ENCODE peak calls at places on chromosomes 4 and X, in nine cellular contexts. One of them, this sample, is unnamed.

GRCh38 chrX:52865328-52865980 is 2.4 kb downstream of the XAGE3 start:
- DNase-seq in hepatocyte: no peak
- DNase-seq in fibroblast of pulmonary artery: no peak
- DNase-seq in bronchial epithelial cell: no peak
- DNase-seq in colonic mucosa: no peak
- DNase-seq in neural progenitor cell: no peak
- DNase-seq in A673: no peak
- DNase-seq in upper lobe of right lung: no peak
- DNase-seq in HFF-Myc: no peak
- DNase-seq in this sample: no peak

GRCh38 chrX:8820910-8821527 is 19.8 kb upstream of the FAM9A start:
- DNase-seq in hepatocyte: peak
- DNase-seq in fibroblast of pulmonary artery: peak
- DNase-seq in bronchial epithelial cell: no peak
- DNase-seq in colonic mucosa: no peak
- DNase-seq in neural progenitor cell: peak
- DNase-seq in A673: peak
- DNase-seq in upper lobe of right lung: no peak
- DNase-seq in HFF-Myc: no peak
- DNase-seq in this sample: no peak

GRCh38 chrX:125758819-125759218 is 407.3 kb downstream of the DCAF12L2 start:
- DNase-seq in hepatocyte: no peak
- DNase-seq in fibroblast of pulmonary artery: no peak
- DNase-seq in bronchial epithelial cell: no peak
- DNase-seq in colonic mucosa: no peak
- DNase-seq in neural progenitor cell: no peak
- DNase-seq in A673: no peak
- DNase-seq in upper lobe of right lung: no peak
- DNase-seq in HFF-Myc: no peak
- DNase-seq in this sample: no peak

GRCh38 chrX:46354481-46354880 is 190.7 kb downstream of the ZNF674 start:
- DNase-seq in hepatocyte: no peak
- DNase-seq in fibroblast of pulmonary artery: no peak
- DNase-seq in bronchial epithelial cell: no peak
- DNase-seq in colonic mucosa: no peak
- DNase-seq in neural progenitor cell: no peak
- DNase-seq in A673: no peak
- DNase-seq in upper lobe of right lung: no peak
- DNase-seq in HFF-Myc: no peak
- DNase-seq in this sample: no peak

GRCh38 chr4:101843054-101843453 is 52.5 kb downstream of the BANK1 start:
- DNase-seq in hepatocyte: no peak
- DNase-seq in fibroblast of pulmonary artery: no peak
- DNase-seq in bronchial epithelial cell: no peak
- DNase-seq in colonic mucosa: no peak
- DNase-seq in neural progenitor cell: no peak
- DNase-seq in A673: no peak
- DNase-seq in upper lobe of right lung: no peak
- DNase-seq in HFF-Myc: no peak
- DNase-seq in this sample: no peak

GRCh38 chr4:1365271-1366178 is 18.5 kb downstream of the UVSSA start:
- DNase-seq in hepatocyte: no peak
- DNase-seq in fibroblast of pulmonary artery: no peak
- DNase-seq in bronchial epithelial cell: no peak
- DNase-seq in colonic mucosa: no peak
- DNase-seq in neural progenitor cell: no peak
- DNase-seq in A673: no peak
- DNase-seq in upper lobe of right lung: peak
- DNase-seq in HFF-Myc: no peak
- DNase-seq in this sample: peak

GRCh38 chr4:83535520-83535944 is 376 bp upstream of the GPAT3 start:
- DNase-seq in hepatocyte: peak
- DNase-seq in fibroblast of pulmonary artery: peak
- DNase-seq in bronchial epithelial cell: peak
- DNase-seq in colonic mucosa: peak
- DNase-seq in neural progenitor cell: peak
- DNase-seq in A673: peak
- DNase-seq in upper lobe of right lung: no peak
- DNase-seq in HFF-Myc: peak
- DNase-seq in this sample: peak

GRCh38 chr4:70940134-70940533 is 38.0 kb downstream of the MOB1B start:
- DNase-seq in hepatocyte: no peak
- DNase-seq in fibroblast of pulmonary artery: no peak
- DNase-seq in bronchial epithelial cell: no peak
- DNase-seq in colonic mucosa: no peak
- DNase-seq in neural progenitor cell: no peak
- DNase-seq in A673: no peak
- DNase-seq in upper lobe of right lung: no peak
- DNase-seq in HFF-Myc: no peak
- DNase-seq in this sample: no peak

GRCh38 chrX:28039258-28039657 is 58.0 kb upstream of the DCAF8L1 start:
- DNase-seq in hepatocyte: no peak
- DNase-seq in fibroblast of pulmonary artery: no peak
- DNase-seq in bronchial epithelial cell: no peak
- DNase-seq in colonic mucosa: no peak
- DNase-seq in neural progenitor cell: no peak
- DNase-seq in A673: no peak
- DNase-seq in upper lobe of right lung: no peak
- DNase-seq in HFF-Myc: no peak
- DNase-seq in this sample: no peak

GRCh38 chrX:28042260-28042659 is 61.0 kb upstream of the DCAF8L1 start:
- DNase-seq in hepatocyte: no peak
- DNase-seq in fibroblast of pulmonary artery: no peak
- DNase-seq in bronchial epithelial cell: no peak
- DNase-seq in colonic mucosa: no peak
- DNase-seq in neural progenitor cell: no peak
- DNase-seq in A673: no peak
- DNase-seq in upper lobe of right lung: no peak
- DNase-seq in HFF-Myc: no peak
- DNase-seq in this sample: no peak

GRCh38 chrX:28042826-28043564 is 61.7 kb upstream of the DCAF8L1 start:
- DNase-seq in hepatocyte: no peak
- DNase-seq in fibroblast of pulmonary artery: no peak
- DNase-seq in bronchial epithelial cell: no peak
- DNase-seq in colonic mucosa: no peak
- DNase-seq in neural progenitor cell: no peak
- DNase-seq in A673: no peak
- DNase-seq in upper lobe of right lung: no peak
- DNase-seq in HFF-Myc: no peak
- DNase-seq in this sample: no peak
- H3K4me3 ChIP-seq in hepatocyte: no peak
- H3K4me3 ChIP-seq in fibroblast of pulmonary artery: no peak
- H3K4me3 ChIP-seq in bronchial epithelial cell: no peak
- H3K4me3 ChIP-seq in colonic mucosa: no peak
- H3K4me3 ChIP-seq in neural progenitor cell: no peak
- H3K4me3 ChIP-seq in A673: no peak
- H3K4me3 ChIP-seq in upper lobe of right lung: no peak
- H3K4me3 ChIP-seq in HFF-Myc: no peak
- H3K4me3 ChIP-seq in this sample: no peak

GRCh38 chrX:20116575-20117240 is at the start of gene MAP7D2:
- DNase-seq in hepatocyte: peak
- DNase-seq in fibroblast of pulmonary artery: no peak
- DNase-seq in bronchial epithelial cell: no peak
- DNase-seq in colonic mucosa: peak
- DNase-seq in neural progenitor cell: peak
- DNase-seq in A673: no peak
- DNase-seq in upper lobe of right lung: no peak
- DNase-seq in HFF-Myc: no peak
- DNase-seq in this sample: no peak
- H3K4me3 ChIP-seq in hepatocyte: no peak
- H3K4me3 ChIP-seq in fibroblast of pulmonary artery: peak
- H3K4me3 ChIP-seq in bronchial epithelial cell: peak
- H3K4me3 ChIP-seq in colonic mucosa: peak
- H3K4me3 ChIP-seq in neural progenitor cell: peak
- H3K4me3 ChIP-seq in A673: peak
- H3K4me3 ChIP-seq in upper lobe of right lung: peak
- H3K4me3 ChIP-seq in HFF-Myc: peak
- H3K4me3 ChIP-seq in this sample: no peak

GRCh38 chr4:185405296-185405999 is 8.8 kb downstream of the ANKRD37 start:
- DNase-seq in hepatocyte: no peak
- DNase-seq in fibroblast of pulmonary artery: no peak
- DNase-seq in bronchial epithelial cell: no peak
- DNase-seq in colonic mucosa: no peak
- DNase-seq in neural progenitor cell: no peak
- DNase-seq in A673: no peak
- DNase-seq in upper lobe of right lung: no peak
- DNase-seq in HFF-Myc: no peak
- DNase-seq in this sample: no peak
- H3K4me3 ChIP-seq in hepatocyte: no peak
- H3K4me3 ChIP-seq in fibroblast of pulmonary artery: no peak
- H3K4me3 ChIP-seq in bronchial epithelial cell: no peak
- H3K4me3 ChIP-seq in colonic mucosa: no peak
- H3K4me3 ChIP-seq in neural progenitor cell: no peak
- H3K4me3 ChIP-seq in A673: no peak
- H3K4me3 ChIP-seq in upper lobe of right lung: no peak
- H3K4me3 ChIP-seq in HFF-Myc: no peak
- H3K4me3 ChIP-seq in this sample: no peak

GRCh38 chr4:68369474-68369805 is 19.6 kb upstream of the YTHDC1 start:
- DNase-seq in hepatocyte: no peak
- DNase-seq in fibroblast of pulmonary artery: no peak
- DNase-seq in bronchial epithelial cell: peak
- DNase-seq in colonic mucosa: no peak
- DNase-seq in neural progenitor cell: no peak
- DNase-seq in A673: no peak
- DNase-seq in upper lobe of right lung: no peak
- DNase-seq in HFF-Myc: no peak
- DNase-seq in this sample: no peak

GRCh38 chr4:68375667-68376559 is 26.0 kb upstream of the YTHDC1 start:
- DNase-seq in hepatocyte: peak
- DNase-seq in fibroblast of pulmonary artery: peak
- DNase-seq in bronchial epithelial cell: peak
- DNase-seq in colonic mucosa: peak
- DNase-seq in neural progenitor cell: peak
- DNase-seq in A673: peak
- DNase-seq in upper lobe of right lung: peak
- DNase-seq in HFF-Myc: no peak
- DNase-seq in this sample: peak

GRCh38 chr4:68368566-68369473 is 18.9 kb upstream of the YTHDC1 start:
- DNase-seq in hepatocyte: no peak
- DNase-seq in fibroblast of pulmonary artery: peak
- DNase-seq in bronchial epithelial cell: peak
- DNase-seq in colonic mucosa: no peak
- DNase-seq in neural progenitor cell: no peak
- DNase-seq in A673: no peak
- DNase-seq in upper lobe of right lung: no peak
- DNase-seq in HFF-Myc: no peak
- DNase-seq in this sample: no peak

GRCh38 chr4:68372588-68372987 is 22.7 kb upstream of the YTHDC1 start:
- DNase-seq in hepatocyte: no peak
- DNase-seq in fibroblast of pulmonary artery: no peak
- DNase-seq in bronchial epithelial cell: peak
- DNase-seq in colonic mucosa: no peak
- DNase-seq in neural progenitor cell: no peak
- DNase-seq in A673: no peak
- DNase-seq in upper lobe of right lung: no peak
- DNase-seq in HFF-Myc: no peak
- DNase-seq in this sample: no peak

DNA sequence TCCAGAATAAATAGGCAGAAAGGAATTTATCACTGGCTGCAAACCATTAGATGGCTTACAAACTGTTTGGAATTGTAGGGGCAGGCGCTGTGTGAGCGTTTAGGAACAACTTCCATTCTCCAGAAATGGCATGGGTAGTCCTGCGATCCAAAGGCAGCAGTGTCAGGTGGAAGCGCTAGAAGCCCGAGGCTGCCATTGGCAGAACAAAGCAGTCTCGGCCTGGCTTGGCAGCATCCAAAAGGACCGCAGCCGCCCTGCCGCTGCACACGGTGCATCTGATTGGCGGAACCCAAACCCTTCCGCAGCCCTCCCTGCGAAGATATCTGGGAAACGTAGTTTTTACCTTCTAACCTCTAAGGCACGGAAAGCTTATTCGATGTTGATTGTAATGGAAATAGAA is 23.6 kb upstream of the YTHDC1 start:
- DNase-seq in hepatocyte: peak
- DNase-seq in fibroblast of pulmonary artery: peak
- DNase-seq in bronchial epithelial cell: peak
- DNase-seq in colonic mucosa: peak
- DNase-seq in neural progenitor cell: peak
- DNase-seq in A673: peak
- DNase-seq in upper lobe of right lung: peak
- DNase-seq in HFF-Myc: no peak
- DNase-seq in this sample: no peak
- H3K4me3 ChIP-seq in hepatocyte: no peak
- H3K4me3 ChIP-seq in fibroblast of pulmonary artery: peak
- H3K4me3 ChIP-seq in bronchial epithelial cell: no peak
- H3K4me3 ChIP-seq in colonic mucosa: no peak
- H3K4me3 ChIP-seq in neural progenitor cell: peak
- H3K4me3 ChIP-seq in A673: no peak
- H3K4me3 ChIP-seq in upper lobe of right lung: no peak
- H3K4me3 ChIP-seq in HFF-Myc: peak
- H3K4me3 ChIP-seq in this sample: no peak

DNA sequence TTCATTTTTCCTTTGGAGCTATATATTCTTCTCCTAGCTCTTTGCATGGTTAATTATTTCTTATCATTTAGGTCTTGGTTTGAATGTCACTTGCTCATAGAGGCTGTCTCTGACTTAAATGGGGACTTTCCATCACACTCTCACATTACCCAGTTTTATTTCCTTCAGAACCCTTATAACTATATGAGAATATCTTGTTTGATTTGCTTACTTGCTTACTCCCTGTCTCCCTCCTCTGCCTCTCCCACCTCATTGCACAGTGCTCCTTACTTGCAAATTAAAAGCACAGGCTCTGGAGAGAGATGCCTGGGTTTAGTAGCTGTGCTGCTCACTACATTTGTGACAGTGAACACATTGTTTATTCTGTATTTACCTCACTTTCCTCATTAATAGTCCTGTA is 174.6 kb downstream of the SOWAHB start:
- DNase-seq in hepatocyte: no peak
- DNase-seq in fibroblast of pulmonary artery: peak
- DNase-seq in bronchial epithelial cell: no peak
- DNase-seq in colonic mucosa: no peak
- DNase-seq in neural progenitor cell: no peak
- DNase-seq in A673: no peak
- DNase-seq in upper lobe of right lung: no peak
- DNase-seq in HFF-Myc: no peak
- DNase-seq in this sample: no peak
- H3K4me3 ChIP-seq in hepatocyte: no peak
- H3K4me3 ChIP-seq in fibroblast of pulmonary artery: no peak
- H3K4me3 ChIP-seq in bronchial epithelial cell: no peak
- H3K4me3 ChIP-seq in colonic mucosa: no peak
- H3K4me3 ChIP-seq in neural progenitor cell: no peak
- H3K4me3 ChIP-seq in A673: no peak
- H3K4me3 ChIP-seq in upper lobe of right lung: no peak
- H3K4me3 ChIP-seq in HFF-Myc: no peak
- H3K4me3 ChIP-seq in this sample: no peak

GRCh38 chr4:89625599-89626293 is 211.2 kb downstream of the SNCA start:
- DNase-seq in hepatocyte: no peak
- DNase-seq in fibroblast of pulmonary artery: no peak
- DNase-seq in bronchial epithelial cell: no peak
- DNase-seq in colonic mucosa: no peak
- DNase-seq in neural progenitor cell: no peak
- DNase-seq in A673: no peak
- DNase-seq in upper lobe of right lung: no peak
- DNase-seq in HFF-Myc: no peak
- DNase-seq in this sample: no peak
- H3K4me3 ChIP-seq in hepatocyte: no peak
- H3K4me3 ChIP-seq in fibroblast of pulmonary artery: no peak
- H3K4me3 ChIP-seq in bronchial epithelial cell: no peak
- H3K4me3 ChIP-seq in colonic mucosa: no peak
- H3K4me3 ChIP-seq in neural progenitor cell: no peak
- H3K4me3 ChIP-seq in A673: no peak
- H3K4me3 ChIP-seq in upper lobe of right lung: no peak
- H3K4me3 ChIP-seq in HFF-Myc: no peak
- H3K4me3 ChIP-seq in this sample: no peak